ENCODE peak calls at places on chromosomes 16 and 17, in seven cellular contexts. G is iPS-NIHi11; Q is effector memory CD8-positive, alpha-beta T cell; Y is naive B cell; R is non-pigmented ciliary epithelial cell; I is ELF-1; N is dermis microvascular lymphatic vessel endothelial cell. F is an unnamed sample.
A peak's percentile ranks its signal among the peaks of the same experiment; 100 is the strongest.

GRCh38 chr16:27238016-27238587 is 30.5 kb downstream of the NSMCE1 start:
- DNase-seq in G (no peak), Q (peak; percentile 46), Y (peak; percentile 47), R (no peak), I (no peak), N (no peak), F (no peak)

GRCh38 chr17:67992541-67993152 is 3.6 kb downstream of the C17orf58 start:
- DNase-seq in G (no peak), Q (no peak), Y (no peak), R (no peak), I (no peak), N (no peak), F (no peak)

GRCh38 chr16:5526826-5527225 is 429.2 kb upstream of the EEF2KMT start:
- DNase-seq in G (no peak), Q (no peak), Y (no peak), R (no peak), I (no peak), N (no peak), F (no peak)

GRCh38 chr17:65359016-65359415 is 202.4 kb downstream of the AXIN2 start:
- DNase-seq in G (no peak), Q (no peak), Y (no peak), R (peak; percentile 68), I (peak; percentile 56), N (no peak), F (peak; percentile 63)

GRCh38 chr17:59397316-59398073 is 66.0 kb downstream of the YPEL2 start:
- DNase-seq in G (no peak), Q (no peak), Y (no peak), R (no peak), I (no peak), N (no peak), F (no peak)

GRCh38 chr16:12225816-12226480 is 249.4 kb downstream of the SNX29 start:
- DNase-seq in G (no peak), Q (no peak), Y (no peak), R (no peak), I (no peak), N (no peak), F (no peak)

GRCh38 chr16:81445926-81446317 is 1.3 kb downstream of the CMIP start:
- DNase-seq in G (no peak), Q (no peak), Y (no peak), R (no peak), I (peak; percentile 49), N (no peak), F (no peak)

GRCh38 chr16:30186444-30186781 is 3.0 kb downstream of the CORO1A start:
- DNase-seq in G (no peak), Q (no peak), Y (no peak), R (no peak), I (no peak), N (no peak), F (no peak)

GRCh38 chr17:34663714-34664113 is 84.3 kb downstream of the TMEM132E start:
- DNase-seq in G (no peak), Q (no peak), Y (no peak), R (no peak), I (no peak), N (peak; percentile 6), F (no peak)

GRCh38 chr16:31452631-31453106 is 6.6 kb upstream of the ARMC5 start:
- DNase-seq in G (no peak), Q (no peak), Y (no peak), R (peak; percentile 85), I (no peak), N (no peak), F (peak; percentile 88)

GRCh38 chr17:12316021-12316420 is 295.3 kb downstream of the MAP2K4 start:
- DNase-seq in G (no peak), Q (no peak), Y (no peak), R (no peak), I (no peak), N (no peak), F (no peak)

GRCh38 chr17:40283662-40284061 is 4.0 kb upstream of the CDC6 start:
- DNase-seq in G (no peak), Q (peak; percentile 21), Y (no peak), R (peak; percentile 89), I (no peak), N (no peak), F (peak; percentile 94)

F was measured in NCI-H226.